ENCODE peak calls at places on chromosomes 13 and 19, in four cellular contexts. D is K562, N is IMR-90, V is HepG2. F is an unnamed sample.

GRCh38 chr19:5339950-5340636 is 519 bp downstream of the PTPRS start:
- DNase-seq in D (peak), V (no peak), N (no peak), F (no peak)

GRCh38 chr13:111969551-111970135 is 97.3 kb upstream of the SOX1 start:
- DNase-seq in D (no peak), N (no peak), V (no peak), F (no peak)

GRCh38 chr19:38850231-38850975 is 617 bp upstream of the HNRNPL start:
- DNase-seq in V (peak), D (peak), N (peak), F (peak)

GRCh38 chr19:53160350-53160749 is 1.5 kb upstream of the ZNF347 start:
- DNase-seq in V (no peak), D (no peak), N (no peak), F (no peak)

GRCh38 chr13:113410472-113411201 is 42.7 kb downstream of the ADPRHL1 start:
- DNase-seq in V (peak), D (no peak), N (peak), F (no peak)

GRCh38 chr19:40229484-40229883 is 3.0 kb upstream of the CCNP start:
- DNase-seq in D (peak), V (no peak), N (peak), F (no peak)

GRCh38 chr19:33740811-33741396 is 55.8 kb upstream of the KCTD15 start:
- DNase-seq in N (peak), V (peak), D (peak), F (no peak)

GRCh38 chr13:67148219-67148583 is 81.9 kb downstream of the PCDH9 start:
- DNase-seq in N (peak), D (no peak), V (no peak), F (no peak)

GRCh38 chr13:101492251-101492910 is 39.9 kb downstream of the ITGBL1 start:
- DNase-seq in V (no peak), N (peak), D (no peak), F (no peak)

GRCh38 chr13:46632171-46632570 is 79.2 kb downstream of the LRCH1 start:
- DNase-seq in N (no peak), D (no peak), V (no peak), F (no peak)

GRCh38 chr19:6138066-6138465 is 2.6 kb downstream of the ACSBG2 start:
- DNase-seq in N (no peak), V (no peak), D (no peak), F (no peak)

GRCh38 chr19:30228726-30229523 is 143.3 kb upstream of the ZNF536 start:
- DNase-seq in V (no peak), D (no peak), N (peak), F (no peak)

GRCh38 chr13:105452895-105453294 is 1082.6 kb downstream of the EFNB2 start:
- DNase-seq in D (peak), V (no peak), N (no peak), F (no peak)

GRCh38 chr13:110209950-110210603 is 96.9 kb downstream of the COL4A1 start:
- DNase-seq in V (no peak), D (no peak), N (no peak), F (no peak)

GRCh38 chr19:37813340-37813739 is 34.0 kb upstream of the ZNF573 start:
- DNase-seq in N (no peak), V (no peak), D (no peak), F (no peak)

GRCh38 chr13:80340643-80341097 is 256 bp downstream of the SPRY2 start:
- DNase-seq in N (peak), D (no peak), V (peak), F (no peak)

GRCh38 chr13:112748947-112749346 is 59.1 kb downstream of the ATP11A start:
- DNase-seq in N (no peak), V (no peak), D (no peak), F (no peak)

GRCh38 chr19:15372891-15373301 is 6.7 kb downstream of the AKAP8 start:
- DNase-seq in N (no peak), V (no peak), D (no peak), F (no peak)

GRCh38 chr19:30781047-30781446 is 408.9 kb downstream of the ZNF536 start:
- DNase-seq in V (no peak), D (no peak), N (no peak), F (no peak)

GRCh38 chr19:55536951-55537740 is at the start of gene SBK2:
- DNase-seq in V (peak), D (no peak), N (no peak), F (no peak)

DNA sequence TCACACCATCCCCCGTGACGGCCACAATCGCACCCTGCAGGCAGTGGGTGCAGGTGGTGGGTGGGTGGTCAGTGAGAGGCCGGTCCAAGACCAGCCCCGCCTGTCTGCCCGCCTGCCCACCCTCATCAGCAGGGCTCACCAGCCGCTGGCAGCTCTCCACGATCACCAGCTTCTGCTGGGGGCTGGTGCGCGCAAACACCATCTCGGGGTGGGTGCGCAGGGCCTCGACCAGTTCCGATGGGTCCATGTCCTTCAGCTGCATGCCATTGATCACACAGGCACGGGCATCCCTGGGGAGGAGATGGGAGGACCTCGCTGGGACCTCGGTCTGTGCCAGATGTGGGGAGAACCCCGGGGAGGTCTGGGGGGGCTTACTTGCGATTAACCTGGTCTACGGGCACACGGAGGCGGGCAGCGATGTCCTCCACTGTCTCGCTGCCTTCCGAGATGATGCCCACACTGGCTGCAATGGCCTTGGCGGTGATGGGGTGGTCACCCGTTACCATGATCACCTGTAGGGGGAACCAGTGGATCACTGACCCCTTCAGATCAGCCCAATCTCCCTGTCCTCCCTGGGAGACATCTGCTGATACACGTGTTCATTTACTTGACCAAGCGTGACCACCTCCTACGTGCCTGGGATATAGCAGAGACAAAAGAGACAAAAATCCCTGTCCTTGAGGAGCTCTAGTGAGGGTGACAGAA is 8.0 kb downstream of the ATP4A start:
- DNase-seq in N (peak), D (peak), V (peak), F (no peak)
- TF ChIP-seq SMC3 in N (peak), D (peak), V (peak), F (no peak)

GRCh38 chr19:7679017-7679720 is 1.5 kb upstream of the TRAPPC5 start:
- DNase-seq in D (peak), N (no peak), V (peak), F (no peak)
- TF ChIP-seq SMC3 in D (peak), N (no peak), V (no peak), F (peak)

GRCh38 chr13:20401586-20401957 is 124.1 kb downstream of the CRYL1 start:
- DNase-seq in D (no peak), N (no peak), V (no peak), F (no peak)

GRCh38 chr13:20401958-20402856 is 123.5 kb downstream of the CRYL1 start:
- DNase-seq in V (no peak), D (no peak), N (peak), F (no peak)

GRCh38 chr13:20404488-20405222 is 121.0 kb downstream of the CRYL1 start:
- DNase-seq in N (no peak), V (no peak), D (no peak), F (no peak)

GRCh38 chr13:20403826-20404225 is 121.8 kb downstream of the CRYL1 start:
- DNase-seq in D (no peak), N (no peak), V (no peak), F (no peak)

DNA sequence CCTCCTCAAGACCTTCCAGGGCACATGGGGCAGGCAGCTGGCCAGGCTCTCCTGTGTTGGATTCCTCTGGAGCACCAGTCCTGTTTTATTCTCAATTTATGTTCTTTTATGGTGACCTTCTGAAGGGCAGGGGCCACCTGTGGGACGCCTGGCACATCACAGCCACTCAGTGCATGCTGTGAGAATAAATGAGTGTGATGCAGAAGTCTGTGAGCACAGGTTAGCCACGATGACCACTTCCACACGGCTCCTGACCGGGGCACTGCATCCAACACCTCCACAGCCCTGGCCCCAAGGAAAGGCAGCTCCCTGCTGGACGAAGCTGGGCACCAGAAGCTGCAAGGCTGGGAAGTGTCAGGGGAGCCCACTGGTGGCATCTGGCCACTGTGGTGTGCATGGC is 122.8 kb downstream of the CRYL1 start:
- DNase-seq in V (no peak), D (no peak), N (no peak), F (no peak)
- TF ChIP-seq SMC3 in V (no peak), D (no peak), N (no peak), F (no peak)

GRCh38 chr19:7607212-7607873 is 11.7 kb downstream of the CAMSAP3 start:
- DNase-seq in N (no peak), V (no peak), D (no peak), F (no peak)
- TF ChIP-seq SMC3 in N (no peak), V (no peak), D (no peak), F (no peak)

DNA sequence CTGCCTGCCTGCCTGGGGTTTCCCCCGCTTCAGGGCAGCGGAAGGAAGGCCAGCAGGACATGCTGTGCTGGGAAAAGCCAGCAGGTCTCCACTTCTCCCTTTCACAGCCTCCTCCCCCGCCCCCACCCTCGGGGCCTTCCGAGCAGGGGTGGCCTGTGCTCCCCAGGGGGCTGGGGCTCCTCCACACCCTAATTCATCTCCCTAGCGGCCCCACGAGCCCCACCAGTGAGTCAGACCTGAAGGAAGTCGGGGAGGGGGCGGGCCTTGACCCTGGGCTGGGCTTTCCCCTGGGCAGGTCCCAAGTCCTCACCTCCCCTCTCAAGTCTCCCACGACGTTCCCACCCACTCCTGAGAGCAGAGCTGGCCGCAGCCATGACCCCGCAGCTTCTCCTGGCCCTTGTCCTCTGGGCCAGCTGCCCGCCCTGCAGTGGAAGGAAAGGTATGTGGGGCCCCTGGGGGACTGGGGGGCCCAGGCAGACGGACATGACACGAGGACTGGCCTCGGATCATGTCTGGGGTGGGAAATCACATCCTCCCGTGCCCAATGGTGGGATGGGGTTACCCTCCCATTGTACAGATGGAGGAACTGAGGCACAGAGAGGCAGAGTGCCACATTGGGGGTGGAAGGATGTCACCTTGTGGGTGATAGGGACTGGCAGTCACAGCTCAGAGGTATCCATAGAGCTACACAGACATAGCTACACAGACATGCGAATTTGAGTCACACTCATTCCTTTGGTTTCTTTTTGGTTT is at the start of gene EBI3:
- DNase-seq in N (peak), D (peak), V (no peak), F (peak)
- TF ChIP-seq SMC3 in N (no peak), D (no peak), V (no peak), F (no peak)

GRCh38 chr19:51600940-51601575 is 29.1 kb downstream of the SIGLEC5 start:
- DNase-seq in D (no peak), V (no peak), N (no peak), F (no peak)
- TF ChIP-seq SMC3 in D (no peak), V (no peak), N (no peak), F (no peak)

GRCh38 chr13:73169971-73170370 is 111.2 kb downstream of the KLF5 start:
- DNase-seq in D (no peak), N (no peak), V (no peak), F (no peak)
- TF ChIP-seq SMC3 in D (no peak), N (no peak), V (no peak), F (no peak)

DNA sequence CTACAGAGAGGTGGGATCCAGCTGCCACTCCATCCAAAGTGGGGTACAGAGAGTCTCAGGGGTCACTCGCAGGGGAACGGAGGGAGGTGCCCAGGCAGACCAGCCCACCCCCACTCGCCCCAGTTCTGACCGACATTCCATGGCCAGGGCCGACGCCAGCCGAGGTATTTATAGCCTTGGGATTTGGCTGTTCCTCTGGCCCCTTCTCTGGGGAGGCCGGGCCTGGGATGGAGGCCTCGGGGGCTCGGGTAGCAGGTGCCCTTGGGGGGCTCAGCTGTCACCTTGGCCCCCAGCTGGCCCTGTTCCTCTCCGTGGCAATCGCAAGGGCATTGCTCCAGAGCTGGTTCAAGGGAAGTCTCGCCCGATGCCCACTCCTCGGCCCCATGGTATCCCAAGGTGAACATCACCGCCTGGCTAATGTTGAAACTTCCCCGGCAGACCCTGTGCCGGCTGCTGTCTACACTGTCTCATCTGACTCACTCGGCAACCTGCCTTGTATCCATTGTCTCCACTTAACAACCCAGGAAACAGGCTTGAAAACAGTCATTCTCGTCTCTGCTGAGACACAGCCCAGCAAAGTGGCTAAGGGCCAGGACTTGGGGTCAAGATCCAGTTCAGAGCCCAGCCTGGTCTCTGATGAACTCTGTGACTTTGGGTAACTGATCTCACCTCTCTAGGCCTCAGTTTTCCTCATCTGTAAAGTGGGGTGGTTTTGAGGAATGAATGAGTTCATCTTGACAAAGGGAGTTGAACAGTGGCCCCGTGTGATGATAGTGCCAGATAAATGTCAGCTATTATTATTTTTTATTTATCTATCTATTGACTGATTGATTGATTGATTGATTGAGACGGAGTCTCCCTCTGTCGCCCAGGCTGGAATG is 9.7 kb downstream of the PRKACA start:
- DNase-seq in N (no peak), D (no peak), V (no peak), F (no peak)
- TF ChIP-seq SMC3 in N (no peak), D (no peak), V (no peak), F (no peak)

DNA sequence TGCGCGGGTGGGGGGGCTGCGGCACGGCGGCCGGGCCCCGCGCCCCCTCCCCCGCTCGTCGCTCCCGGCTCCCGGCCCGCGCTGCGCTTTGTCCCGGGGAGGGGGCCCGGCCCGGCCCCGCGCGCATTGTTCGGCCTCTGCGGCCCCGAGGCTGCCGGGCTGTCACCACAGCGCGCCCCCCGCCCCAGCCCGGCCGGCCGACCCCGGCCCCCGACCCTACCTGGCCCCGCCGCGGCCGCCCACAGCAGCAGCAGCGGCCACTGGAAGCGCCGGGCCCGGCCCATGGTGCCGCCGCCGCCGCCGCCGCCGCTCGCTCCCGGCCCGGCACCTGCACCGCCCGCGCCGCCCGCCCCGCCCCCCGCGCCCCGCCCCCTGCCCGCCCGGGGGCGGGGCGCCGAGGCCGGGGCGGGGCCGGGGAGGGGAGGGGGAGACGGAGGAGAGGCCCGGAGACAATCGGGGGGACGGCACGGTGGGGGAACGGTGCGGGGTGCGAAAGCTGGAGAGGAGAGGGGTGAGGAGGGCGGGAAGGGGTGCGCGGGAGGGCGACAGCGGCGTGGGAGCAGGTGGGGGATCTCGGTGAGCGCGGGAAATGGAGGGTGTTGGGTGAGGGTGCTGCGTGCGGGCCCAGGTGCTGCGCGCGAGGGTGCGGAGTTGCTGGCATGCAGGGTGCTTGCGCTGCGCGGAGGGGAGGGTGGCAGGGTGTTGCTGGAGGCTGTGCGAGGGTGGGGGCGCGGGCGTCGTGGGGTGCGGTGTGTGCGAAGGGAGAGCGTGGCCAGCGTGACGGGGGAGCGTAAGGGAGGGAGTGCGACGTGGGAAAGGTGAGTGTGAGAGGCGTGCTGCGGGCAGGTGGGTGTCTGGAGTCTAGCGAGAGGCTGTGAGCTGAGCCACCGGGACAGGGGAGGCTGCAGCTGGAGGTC is at the start of gene CADM4:
- DNase-seq in V (no peak), N (no peak), D (peak), F (no peak)
- TF ChIP-seq SMC3 in V (no peak), N (no peak), D (no peak), F (no peak)

GRCh38 chr19:46076951-46077814 is 36.4 kb upstream of the IGFL4 start:
- DNase-seq in D (peak), V (peak), N (peak), F (no peak)
- TF ChIP-seq SMC3 in D (peak), V (peak), N (peak), F (peak)